ENCODE peak calls at places on chromosomes 5 and 9, in six cellular contexts. S, X, H, N, W and R are unnamed samples.

GRCh38 chr9:116572095-116572748 is 114.9 kb upstream of the TRIM32 start:
- DNase-seq in H (peak), N (no peak), W (peak), S (peak), X (peak), R (peak)

GRCh38 chr5:18772475-18772874 is 1138.2 kb downstream of the TAF11L14 start:
- DNase-seq in S (peak), X (no peak), N (no peak), H (peak), W (no peak), R (no peak)

GRCh38 chr5:112263469-112263868 is 155.6 kb downstream of the EPB41L4A start:
- DNase-seq in N (no peak), X (no peak), W (no peak), H (no peak), S (no peak), R (no peak)

GRCh38 chr9:121962421-121962820 is 130.7 kb downstream of the TTLL11 start:
- DNase-seq in W (no peak), N (no peak), H (no peak), S (no peak), X (no peak), R (no peak)

GRCh38 chr5:33824516-33825195 is 67.1 kb downstream of the ADAMTS12 start:
- DNase-seq in S (no peak), W (no peak), H (no peak), X (no peak), N (no peak), R (no peak)

GRCh38 chr9:4070266-4070665 is 229.6 kb downstream of the GLIS3 start:
- DNase-seq in X (no peak), H (no peak), S (no peak), W (no peak), N (no peak), R (no peak)

GRCh38 chr5:96083361-96083881 is 121.8 kb upstream of the ELL2 start:
- DNase-seq in S (peak), X (no peak), H (no peak), W (no peak), N (no peak), R (no peak)

GRCh38 chr5:57805732-57806131 is 323.1 kb upstream of the ACTBL2 start:
- DNase-seq in X (no peak), N (no peak), W (no peak), H (no peak), S (no peak), R (no peak)

GRCh38 chr5:68369436-68370125 is 154.0 kb downstream of the PIK3R1 start:
- DNase-seq in X (no peak), S (no peak), W (no peak), N (peak), H (no peak), R (no peak)

GRCh38 chr5:80191991-80192398 is 63.9 kb downstream of the SERINC5 start:
- DNase-seq in X (peak), W (no peak), S (peak), N (peak), H (peak), R (no peak)

GRCh38 chr5:80255425-80255751 is 460 bp downstream of the SERINC5 start:
- DNase-seq in X (peak), N (peak), W (no peak), S (peak), H (peak), R (peak)

GRCh38 chr9:36970007-36970888 is 63.8 kb downstream of the PAX5 start:
- DNase-seq in X (no peak), W (no peak), N (no peak), S (peak), H (no peak), R (no peak)

GRCh38 chr9:87818308-87818707 is 64.4 kb upstream of the SPATA31E1 start:
- DNase-seq in S (no peak), H (peak), W (no peak), X (no peak), N (no peak), R (no peak)

GRCh38 chr9:32177389-32177788 is 207.1 kb upstream of the ACO1 start:
- DNase-seq in W (no peak), H (no peak), S (no peak), N (no peak), X (no peak), R (no peak)

GRCh38 chr5:93510626-93511420 is 70.2 kb downstream of the NR2F1-AS1 start:
- DNase-seq in X (no peak), S (no peak), N (no peak), W (no peak), H (no peak), R (no peak)

GRCh38 chr5:14467886-14468285 is 113.7 kb upstream of the OTULINL start:
- DNase-seq in S (no peak), N (no peak), H (no peak), X (no peak), W (no peak), R (no peak)

GRCh38 chr5:11719888-11720481 is 184.3 kb downstream of the CTNND2 start:
- DNase-seq in W (no peak), X (no peak), H (peak), S (peak), N (no peak), R (no peak)

GRCh38 chr5:34570721-34571379 is 85.3 kb upstream of the RAI14 start:
- DNase-seq in S (no peak), X (no peak), W (no peak), N (no peak), H (no peak), R (no peak)

GRCh38 chr5:120690621-120691407 is 226.7 kb downstream of the PRR16 start:
- DNase-seq in H (no peak), W (no peak), N (no peak), X (no peak), S (no peak), R (no peak)

GRCh38 chr5:144335561-144335960 is 164.9 kb downstream of the KCTD16 start:
- DNase-seq in X (no peak), N (no peak), H (no peak), W (no peak), S (no peak), R (no peak)

GRCh38 chr5:138824924-138825863 is 49.9 kb downstream of the LRRTM2 start:
- DNase-seq in H (peak), S (no peak), W (no peak), X (no peak), N (no peak), R (no peak)

GRCh38 chr9:131358438-131359029 is 35.4 kb upstream of the PRRC2B start:
- DNase-seq in W (no peak), S (no peak), X (no peak), H (no peak), N (peak), R (no peak)

GRCh38 chr5:81397169-81397568 is 3.2 kb upstream of the ACOT12 start:
- DNase-seq in S (no peak), X (no peak), W (no peak), H (no peak), N (no peak), R (no peak)

GRCh38 chr9:33151007-33151557 is 16.1 kb downstream of the B4GALT1 start:
- DNase-seq in W (no peak), X (no peak), H (peak), N (no peak), S (peak), R (no peak)

GRCh38 chr9:35599763-35600604 is 5.1 kb upstream of the TESK1 start:
- DNase-seq in W (no peak), H (no peak), X (peak), N (no peak), S (peak), R (no peak)

GRCh38 chr5:151023651-151024050 is 3.3 kb downstream of the GPX3 start:
- DNase-seq in H (no peak), S (no peak), X (peak), N (no peak), W (no peak), R (peak)
- H3K27ac ChIP-seq in H (no peak), S (no peak), X (peak), N (no peak), W (no peak), R (peak)

DNA sequence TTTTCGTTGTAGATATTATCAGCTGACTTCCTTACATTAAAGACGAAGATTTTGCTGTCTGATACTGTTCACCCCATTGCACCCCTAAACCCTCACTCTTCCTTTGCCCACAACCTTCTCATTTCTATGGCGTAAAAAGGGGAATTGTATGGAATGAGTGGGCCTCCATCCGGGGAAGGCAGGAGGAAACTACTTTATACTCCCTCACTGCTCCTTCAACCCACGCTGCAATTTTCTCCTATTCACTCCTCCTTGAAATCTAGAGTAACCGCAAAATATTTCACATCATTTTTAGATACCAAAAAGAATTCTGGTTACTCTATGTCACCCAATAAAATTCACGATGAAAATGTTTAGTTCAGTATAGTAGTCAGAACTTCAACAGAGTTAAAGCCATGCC is 330.8 kb downstream of the DIRAS2 start:
- DNase-seq in S (no peak), H (no peak), W (no peak), N (no peak), X (no peak), R (no peak)
- H3K27ac ChIP-seq in S (no peak), H (no peak), W (no peak), N (no peak), X (no peak), R (no peak)

GRCh38 chr5:141094481-141095262 is at the start of gene PCDHB2:
- DNase-seq in W (no peak), H (peak), X (peak), N (no peak), S (peak), R (no peak)
- H3K27ac ChIP-seq in W (no peak), H (peak), X (no peak), N (no peak), S (peak), R (no peak)

GRCh38 chr5:36300927-36301540 is 668 bp downstream of the RANBP3L start:
- DNase-seq in H (no peak), X (no peak), W (no peak), S (no peak), N (no peak), R (no peak)
- H3K27ac ChIP-seq in H (peak), X (no peak), W (no peak), S (no peak), N (no peak), R (peak)

DNA sequence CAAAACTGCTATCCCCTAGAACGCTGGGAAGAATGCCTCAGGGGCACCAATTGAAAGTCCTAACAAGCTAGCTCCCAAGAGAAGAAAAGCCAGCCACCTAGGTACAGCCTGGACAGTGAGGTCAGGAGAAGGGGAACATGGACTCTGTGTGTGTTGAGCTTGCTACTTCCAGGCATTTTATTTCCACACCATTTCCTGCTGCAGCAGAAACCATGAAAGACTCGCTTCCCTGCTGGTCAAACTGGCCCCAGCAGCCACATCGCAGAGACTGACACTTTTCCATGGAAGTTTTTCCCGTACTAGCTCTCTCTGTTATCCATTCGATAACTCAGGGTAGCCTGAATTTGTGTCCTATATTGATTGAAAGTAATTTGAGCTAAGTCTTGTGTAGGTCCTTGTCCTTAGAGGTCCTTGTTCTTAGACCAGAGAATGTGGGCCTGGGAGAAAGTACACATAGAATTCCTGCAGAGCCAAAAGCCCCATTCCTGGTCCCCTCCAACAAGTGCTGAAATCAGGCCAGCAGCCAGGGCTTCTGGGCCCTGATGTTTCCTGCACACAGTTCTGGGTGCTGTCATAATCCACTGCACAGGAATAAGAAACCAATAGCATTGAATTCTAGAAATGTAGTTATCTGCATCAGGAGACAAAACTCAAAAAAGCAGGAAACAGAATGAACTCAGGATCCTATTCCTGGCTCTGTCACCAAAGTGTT is 96.6 kb downstream of the BRINP1 start:
- DNase-seq in H (peak), W (no peak), S (peak), N (no peak), X (no peak), R (no peak)
- H3K27ac ChIP-seq in H (no peak), W (no peak), S (no peak), N (no peak), X (no peak), R (no peak)

DNA sequence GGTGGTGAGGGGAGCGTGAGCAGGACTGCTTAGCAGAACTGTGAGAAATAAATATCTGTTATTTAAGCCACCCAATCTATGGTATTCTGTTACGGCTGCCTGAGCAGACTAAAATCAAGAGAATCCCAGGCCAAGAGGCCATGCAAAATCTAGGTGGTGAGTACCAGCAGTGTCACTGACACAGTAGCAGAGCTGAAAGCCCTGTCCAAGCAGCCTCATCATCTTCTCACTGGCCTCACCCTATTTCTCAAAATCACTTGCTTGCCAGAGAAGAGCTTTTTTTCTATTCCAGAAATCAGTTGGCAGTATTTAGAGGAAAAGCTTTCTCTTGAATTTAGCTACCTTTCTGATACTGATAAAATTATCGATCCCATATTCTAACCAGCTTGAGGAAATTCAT is 68.0 kb downstream of the RETREG1 start:
- DNase-seq in N (no peak), X (no peak), S (no peak), W (no peak), H (no peak), R (no peak)
- H3K27ac ChIP-seq in N (no peak), X (peak), S (no peak), W (no peak), H (no peak), R (no peak)

DNA sequence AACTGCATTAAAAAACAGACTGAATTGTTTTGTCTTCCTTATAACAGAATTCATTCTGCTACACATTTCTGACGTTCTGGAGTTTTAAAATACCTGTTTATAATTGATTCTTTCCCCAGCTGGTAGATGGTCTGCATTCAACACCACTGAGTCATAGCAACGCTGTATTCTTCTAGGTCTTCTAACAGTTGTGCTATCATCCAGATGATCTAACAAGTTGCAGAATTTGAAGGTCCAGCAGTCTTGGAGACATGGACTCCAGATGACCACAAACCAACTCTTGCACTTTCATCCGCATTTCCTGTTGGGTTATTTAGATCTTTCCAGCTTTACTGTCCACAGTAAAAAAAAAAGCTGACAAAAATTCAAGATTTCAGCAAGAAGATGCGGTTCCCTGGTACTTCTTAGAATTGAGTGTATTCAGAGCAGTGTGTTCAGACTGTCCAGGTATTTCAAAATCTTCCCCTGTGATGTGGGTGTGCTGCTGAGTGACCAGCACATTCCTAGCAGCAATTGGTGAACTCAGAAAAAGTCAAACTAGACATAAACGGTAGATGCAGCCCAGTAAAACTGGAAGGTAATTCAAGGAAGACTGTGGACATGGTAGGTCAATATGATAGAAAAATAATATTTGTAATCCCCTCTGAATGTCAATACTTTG is 50.2 kb downstream of the CSNK1A1 start:
- DNase-seq in N (no peak), H (no peak), S (no peak), X (no peak), W (no peak), R (no peak)
- H3K27ac ChIP-seq in N (no peak), H (peak), S (no peak), X (peak), W (no peak), R (no peak)

DNA sequence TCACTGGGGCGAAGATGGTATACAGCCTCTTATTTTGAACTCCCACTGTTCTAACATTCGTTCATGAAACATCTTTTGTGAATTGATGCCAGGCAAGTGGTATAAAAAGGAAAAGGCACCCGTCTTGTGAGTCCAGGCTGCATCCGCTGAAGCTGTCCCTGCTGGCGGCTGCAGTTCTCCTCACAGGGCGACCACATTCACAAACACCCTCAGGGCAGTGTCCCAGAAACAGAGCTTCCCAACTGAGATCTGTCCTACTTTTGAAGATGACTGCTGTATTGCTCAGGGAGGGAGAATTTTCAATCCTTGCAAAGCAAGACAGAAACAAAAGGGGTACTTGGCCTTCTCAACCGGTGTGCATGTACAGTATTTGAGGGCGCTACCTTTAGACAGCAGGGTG is 316.1 kb downstream of the GADD45G start:
- DNase-seq in S (peak), W (no peak), N (no peak), H (no peak), X (no peak), R (no peak)
- H3K27ac ChIP-seq in S (no peak), W (no peak), N (no peak), H (no peak), X (no peak), R (no peak)